ENCODE peak calls at places on chromosome 11, in five cellular contexts. I is right lobe of liver, P is A549, S is DMS153, F is NB4. N is an unnamed sample.

GRCh38 chr11:5809122-5809519 is 397 bp downstream of the OR52N2 start:
- DNase-seq in I (no peak), P (no peak), S (no peak), F (peak), N (no peak)

GRCh38 chr11:14537134-14537599 is 17.0 kb upstream of the PSMA1 start:
- DNase-seq in I (no peak), P (peak), S (peak), F (peak), N (peak)

GRCh38 chr11:45210846-45211245 is 64.4 kb downstream of the PRDM11 start:
- DNase-seq in I (no peak), P (no peak), S (no peak), F (no peak), N (no peak)

GRCh38 chr11:60515144-60515855 is at the start of gene MS4A13:
- DNase-seq in I (no peak), P (no peak), S (no peak), F (no peak), N (no peak)

GRCh38 chr11:45473491-45473890 is 187.3 kb upstream of the SYT13 start:
- DNase-seq in I (no peak), P (no peak), S (peak), F (no peak), N (no peak)

GRCh38 chr11:110524227-110524626 is 94.5 kb downstream of the FDX1 start:
- DNase-seq in I (no peak), P (peak), S (peak), F (no peak), N (no peak)

GRCh38 chr11:85619497-85619896 is 7.6 kb downstream of the DLG2 start:
- DNase-seq in I (peak), P (no peak), S (no peak), F (no peak), N (no peak)

GRCh38 chr11:375065-376025 is 6.0 kb downstream of the B4GALNT4 start:
- DNase-seq in I (no peak), P (no peak), S (no peak), F (no peak), N (no peak)

GRCh38 chr11:134949121-134949591 is 537.1 kb upstream of the B3GAT1 start:
- DNase-seq in I (no peak), P (no peak), S (no peak), F (no peak), N (no peak)

GRCh38 chr11:67404515-67405195 is 772 bp downstream of the TBC1D10C start:
- DNase-seq in I (no peak), P (no peak), S (no peak), F (peak), N (no peak)

GRCh38 chr11:68381716-68382115 is 69.3 kb downstream of the LRP5 start:
- DNase-seq in I (no peak), P (no peak), S (no peak), F (no peak), N (no peak)

GRCh38 chr11:578276-579035 is 2.2 kb downstream of the PHRF1 start:
- DNase-seq in I (peak), P (no peak), S (no peak), F (no peak), N (no peak)

GRCh38 chr11:2509481-2510001 is 64.7 kb downstream of the KCNQ1 start:
- DNase-seq in I (peak), P (no peak), S (no peak), F (no peak), N (no peak)

GRCh38 chr11:125081098-125081798 is 18.1 kb downstream of the SLC37A2 start:
- DNase-seq in I (no peak), P (no peak), S (no peak), F (no peak), N (no peak)

N was measured in Calu3.